ENCODE peak calls at places on chromosomes 6 and 20, in seven cellular contexts. G is psoas muscle, Y is endothelial cell, M is SJCRH30, W is progenitor cell of endocrine pancreas, H is HFFc6, V is NCI-H1436. O is an unnamed sample.

GRCh38 chr6:52566853-52567279 is 10.0 kb downstream of the TRAM2 start:
- DNase-seq in G (no peak), Y (no peak), M (peak), W (no peak), H (peak), V (no peak), O (no peak)

GRCh38 chr6:55836481-55836880 is 38.9 kb downstream of the BMP5 start:
- DNase-seq in G (no peak), Y (no peak), M (no peak), W (no peak), H (no peak), V (no peak), O (no peak)

GRCh38 chr20:32252189-32252588 is 25.3 kb upstream of the KIF3B start:
- DNase-seq in G (no peak), Y (no peak), M (no peak), W (no peak), H (no peak), V (no peak), O (no peak)

GRCh38 chr6:137775720-137776119 is 91.3 kb upstream of the TNFAIP3 start:
- DNase-seq in G (no peak), Y (no peak), M (peak), W (no peak), H (no peak), V (no peak), O (no peak)

GRCh38 chr6:7914991-7915789 is 4.6 kb upstream of the TXNDC5 start:
- DNase-seq in G (peak), Y (no peak), M (peak), W (no peak), H (no peak), V (no peak), O (no peak)

GRCh38 chr6:116954335-116954734 is 77.3 kb downstream of the RFX6 start:
- DNase-seq in G (no peak), Y (no peak), M (no peak), W (no peak), H (no peak), V (no peak), O (no peak)

GRCh38 chr6:63731946-63732735 is 96.5 kb downstream of the PHF3 start:
- DNase-seq in G (no peak), Y (no peak), M (no peak), W (no peak), H (peak), V (no peak), O (no peak)

GRCh38 chr20:10985536-10985935 is 311.7 kb upstream of the JAG1 start:
- DNase-seq in G (no peak), Y (no peak), M (no peak), W (no peak), H (no peak), V (no peak), O (no peak)

GRCh38 chr20:53001502-53002301 is 29.5 kb downstream of the TSHZ2 start:
- DNase-seq in G (no peak), Y (no peak), M (no peak), W (no peak), H (no peak), V (no peak), O (no peak)

GRCh38 chr6:7932625-7933024 is 22.0 kb upstream of the TXNDC5 start:
- DNase-seq in G (no peak), Y (no peak), M (no peak), W (no peak), H (no peak), V (no peak), O (no peak)

GRCh38 chr6:26158581-26159416 is 71.6 kb downstream of the HFE start:
- DNase-seq in G (peak), Y (peak), M (peak), W (no peak), H (peak), V (no peak), O (no peak)

GRCh38 chr6:53424300-53424699 is 75.5 kb upstream of the ELOVL5 start:
- DNase-seq in G (no peak), Y (no peak), M (no peak), W (no peak), H (no peak), V (no peak), O (no peak)

GRCh38 chr6:21001736-21002135 is 467.5 kb downstream of the CDKAL1 start:
- DNase-seq in G (no peak), Y (no peak), M (no peak), W (no peak), H (no peak), V (no peak), O (no peak)

GRCh38 chr20:12638633-12639360 is 370.0 kb upstream of the SPTLC3 start:
- DNase-seq in G (no peak), Y (no peak), M (no peak), W (no peak), H (no peak), V (no peak), O (peak)

GRCh38 chr6:122406187-122406586 is 6.7 kb downstream of the HSF2 start:
- DNase-seq in G (no peak), Y (no peak), M (no peak), W (no peak), H (no peak), V (no peak), O (no peak)

GRCh38 chr6:21808551-21809181 is 215.1 kb downstream of the SOX4 start:
- DNase-seq in G (no peak), Y (no peak), M (peak), W (no peak), H (no peak), V (no peak), O (peak)

GRCh38 chr6:30810813-30811329 is 66.5 kb upstream of the IER3 start:
- DNase-seq in G (no peak), Y (no peak), M (no peak), W (no peak), H (no peak), V (no peak), O (no peak)

GRCh38 chr20:31926493-31926892 is 25.4 kb downstream of the PDRG1 start:
- DNase-seq in G (no peak), Y (no peak), M (no peak), W (no peak), H (no peak), V (no peak), O (no peak)

GRCh38 chr6:159229526-159229925 is 60.3 kb downstream of the FNDC1 start:
- DNase-seq in G (no peak), Y (no peak), M (no peak), W (no peak), H (no peak), V (no peak), O (no peak)

GRCh38 chr6:167467793-167468431 is 143.0 kb downstream of the TTLL2 start:
- DNase-seq in G (no peak), Y (no peak), M (no peak), W (no peak), H (no peak), V (no peak), O (no peak)

GRCh38 chr6:41284726-41285125 is 1.8 kb downstream of the TREM1 start:
- DNase-seq in G (no peak), Y (no peak), M (no peak), W (no peak), H (peak), V (no peak), O (no peak)

GRCh38 chr6:156250593-156250992 is 526.6 kb upstream of the ARID1B start:
- DNase-seq in G (no peak), Y (no peak), M (no peak), W (no peak), H (no peak), V (no peak), O (no peak)

GRCh38 chr6:97674802-97675201 is 391.8 kb upstream of the MMS22L start:
- DNase-seq in G (no peak), Y (no peak), M (no peak), W (no peak), H (no peak), V (no peak), O (no peak)

GRCh38 chr20:56991516-56991915 is 274.9 kb downstream of the BMP7 start:
- DNase-seq in G (no peak), Y (no peak), M (no peak), W (no peak), H (no peak), V (no peak), O (no peak)

GRCh38 chr6:108655840-108656650 is 95.3 kb downstream of the FOXO3 start:
- DNase-seq in G (no peak), Y (no peak), M (peak), W (no peak), H (peak), V (no peak), O (no peak)

GRCh38 chr20:56393653-56394052 is 1.2 kb downstream of the CSTF1 start:
- DNase-seq in G (no peak), Y (no peak), M (no peak), W (no peak), H (no peak), V (no peak), O (no peak)

GRCh38 chr6:41531591-41532582 is 14.3 kb upstream of the FOXP4 start:
- DNase-seq in G (no peak), Y (no peak), M (no peak), W (no peak), H (peak), V (no peak), O (no peak)

GRCh38 chr20:44501448-44501847 is 20.4 kb downstream of the SERINC3 start:
- DNase-seq in G (no peak), Y (no peak), M (no peak), W (no peak), H (peak), V (no peak), O (no peak)

GRCh38 chr6:431504-431903 is 40.0 kb downstream of the IRF4 start:
- DNase-seq in G (no peak), Y (no peak), M (no peak), W (no peak), H (no peak), V (no peak), O (no peak)

GRCh38 chr6:74940211-74940610 is 265.6 kb downstream of the COL12A1 start:
- DNase-seq in G (no peak), Y (no peak), M (no peak), W (no peak), H (no peak), V (no peak), O (no peak)

GRCh38 chr6:71979911-71980310 is 93.6 kb downstream of the RIMS1 start:
- DNase-seq in G (no peak), Y (no peak), M (no peak), W (no peak), H (peak), V (no peak), O (no peak)

GRCh38 chr6:16345449-16346330 is 107.3 kb downstream of the GMPR start:
- DNase-seq in G (peak), Y (no peak), M (peak), W (no peak), H (peak), V (peak), O (no peak)

O was measured in NCI-H2227 treated with DMSO at 0.1 percent for 48 hours.